ENCODE peak calls at places on chromosome 6, in seven cellular contexts. U, M, Z, C, S, A and O are unnamed samples.

GRCh38 chr6:41780623-41781301 is at the start of gene PRICKLE4:
- DNase-seq in U (peak; percentile 13), M (no peak), Z (peak; percentile 84), C (peak; percentile 78), S (peak; percentile 76), A (no peak), O (no peak)

GRCh38 chr6:125153541-125154183 is at the start of gene TPD52L1:
- DNase-seq in U (peak; percentile 16), M (peak; percentile 39), Z (peak; percentile 93), C (peak; percentile 92), S (peak; percentile 83), A (peak; percentile 35), O (peak; percentile 89)

GRCh38 chr6:159999240-159999671 is 30.4 kb downstream of the IGF2R start:
- DNase-seq in U (no peak), M (no peak), Z (no peak), C (no peak), S (no peak), A (no peak), O (no peak)

GRCh38 chr6:10514049-10514780 is 6.9 kb upstream of the GCNT2 start:
- DNase-seq in U (no peak), M (no peak), Z (no peak), C (no peak), S (no peak), A (no peak), O (no peak)

GRCh38 chr6:45376310-45377040 is 1.3 kb downstream of the SUPT3H start:
- DNase-seq in U (no peak), M (peak; percentile 19), Z (no peak), C (peak; percentile 5), S (no peak), A (no peak), O (no peak)

GRCh38 chr6:105569706-105570105 is 166.8 kb upstream of the PREP start:
- DNase-seq in U (no peak), M (no peak), Z (no peak), C (no peak), S (no peak), A (no peak), O (no peak)

GRCh38 chr6:80331522-80331921 is 225.1 kb downstream of the BCKDHB start:
- DNase-seq in U (no peak), M (no peak), Z (no peak), C (no peak), S (no peak), A (no peak), O (no peak)

GRCh38 chr6:168704678-168705077 is 263.7 kb downstream of the SMOC2 start:
- DNase-seq in U (no peak), M (no peak), Z (no peak), C (no peak), S (no peak), A (no peak), O (no peak)

GRCh38 chr6:126539022-126539421 is 199.1 kb downstream of the CENPW start:
- DNase-seq in U (no peak), M (peak; percentile 86), Z (no peak), C (no peak), S (no peak), A (no peak), O (no peak)

GRCh38 chr6:29227235-29227634 is 56.5 kb downstream of the OR2J2 start:
- DNase-seq in U (no peak), M (no peak), Z (no peak), C (no peak), S (no peak), A (no peak), O (no peak)